ENCODE peak calls at places on chromosome 1, in seven cellular contexts. R is left ventricle myocardium inferior, M is keratinocyte, V is HuH-7.5, K is heart left ventricle, N is frontal cortex, P is T-helper 22 cell. E is an unnamed sample.

GRCh38 chr1:245085508-245086095 is 69.2 kb upstream of the KIF26B start:
- DNase-seq in R (no peak), V (no peak), N (no peak), M (peak; percentile 66), K (no peak), P (no peak), E (peak; percentile 73)

GRCh38 chr1:151822404-151822803 is 9.2 kb downstream of the RORC start:
- DNase-seq in M (no peak), R (no peak), K (no peak), V (no peak), N (no peak), P (peak; percentile 35), E (no peak)

GRCh38 chr1:184975208-184975875 is 1.0 kb upstream of the NIBAN1 start:
- DNase-seq in M (no peak), P (no peak), N (no peak), R (no peak), V (peak; percentile 43), K (no peak), E (no peak)

GRCh38 chr1:101995984-101996731 is 568 bp downstream of the OLFM3 start:
- DNase-seq in R (no peak), P (no peak), V (no peak), M (no peak), N (no peak), K (no peak), E (no peak)

GRCh38 chr1:226223786-226224244 is 351 bp downstream of the MIXL1 start:
- DNase-seq in N (no peak), M (no peak), K (no peak), P (no peak), R (no peak), V (peak; percentile 63), E (no peak)

GRCh38 chr1:230268371-230269170 is 157.6 kb downstream of the PGBD5 start:
- DNase-seq in R (no peak), M (no peak), V (peak; percentile 89), K (no peak), P (no peak), N (peak; percentile 54), E (no peak)

GRCh38 chr1:59349101-59349500 is 52.2 kb downstream of the FGGY start:
- DNase-seq in R (no peak), K (no peak), N (no peak), P (no peak), M (no peak), V (no peak), E (no peak)

GRCh38 chr1:170592591-170593111 is 60.7 kb downstream of the GORAB start:
- DNase-seq in M (no peak), V (no peak), R (no peak), N (no peak), P (no peak), K (no peak), E (no peak)

GRCh38 chr1:109369167-109369746 is 28.5 kb downstream of the SORT1 start:
- DNase-seq in V (no peak), P (no peak), K (no peak), N (no peak), R (no peak), M (no peak), E (no peak)

GRCh38 chr1:175376194-175376593 is 183.6 kb upstream of the KIAA0040 start:
- DNase-seq in K (no peak), R (no peak), M (no peak), P (no peak), N (no peak), V (no peak), E (no peak)

GRCh38 chr1:53511933-53512806 is 53.0 kb downstream of the DMRTB1 start:
- DNase-seq in R (peak; percentile 46), P (no peak), V (no peak), N (no peak), M (no peak), K (peak; percentile 76), E (no peak)